ENCODE peak calls at places on chromosomes 5 and 9, in five cellular contexts. One of them, this sample, is unnamed.

GRCh38 chr9:132584616-132585560 is 2.5 kb downstream of the BARHL1 start:
- DNase-seq in choroid plexus epithelial cell: no peak
- DNase-seq in ELR: peak; percentile 54
- DNase-seq in IMR-90: peak; percentile 33
- DNase-seq in LoVo: no peak
- DNase-seq in this sample: no peak

GRCh38 chr5:26143259-26143658 is 895.1 kb downstream of the CDH9 start:
- DNase-seq in LoVo: no peak
- DNase-seq in IMR-90: no peak
- DNase-seq in ELR: no peak
- DNase-seq in choroid plexus epithelial cell: no peak
- DNase-seq in this sample: no peak

GRCh38 chr5:16727937-16728336 is 111.1 kb upstream of the RETREG1 start:
- DNase-seq in IMR-90: no peak
- DNase-seq in ELR: no peak
- DNase-seq in choroid plexus epithelial cell: no peak
- DNase-seq in LoVo: no peak
- DNase-seq in this sample: no peak

GRCh38 chr9:91158946-91159345 is 202.8 kb downstream of the AUH start:
- DNase-seq in LoVo: no peak
- DNase-seq in ELR: no peak
- DNase-seq in IMR-90: no peak
- DNase-seq in choroid plexus epithelial cell: no peak
- DNase-seq in this sample: no peak

GRCh38 chr5:179051784-179052183 is 8.4 kb upstream of the ZNF354C start:
- DNase-seq in IMR-90: no peak
- DNase-seq in choroid plexus epithelial cell: no peak
- DNase-seq in ELR: no peak
- DNase-seq in LoVo: no peak
- DNase-seq in this sample: no peak

GRCh38 chr5:112417931-112418358 is 1.1 kb downstream of the EPB41L4A start:
- DNase-seq in choroid plexus epithelial cell: peak; percentile 24
- DNase-seq in IMR-90: no peak
- DNase-seq in LoVo: peak; percentile 17
- DNase-seq in ELR: no peak
- DNase-seq in this sample: peak; percentile 15

GRCh38 chr9:16705121-16705604 is 165.3 kb downstream of the BNC2 start:
- DNase-seq in LoVo: peak; percentile 5
- DNase-seq in IMR-90: peak; percentile 97
- DNase-seq in choroid plexus epithelial cell: peak; percentile 95
- DNase-seq in ELR: peak; percentile 96
- DNase-seq in this sample: peak; percentile 99

GRCh38 chr5:118891252-118891651 is 97.1 kb downstream of the DTWD2 start:
- DNase-seq in IMR-90: no peak
- DNase-seq in ELR: no peak
- DNase-seq in LoVo: no peak
- DNase-seq in choroid plexus epithelial cell: no peak
- DNase-seq in this sample: no peak

GRCh38 chr9:91166796-91167366 is 194.8 kb downstream of the AUH start:
- DNase-seq in ELR: peak; percentile 52
- DNase-seq in IMR-90: peak; percentile 75
- DNase-seq in LoVo: no peak
- DNase-seq in choroid plexus epithelial cell: peak; percentile 88
- DNase-seq in this sample: no peak

GRCh38 chr9:31740705-31741104 is 643.7 kb upstream of the ACO1 start:
- DNase-seq in ELR: no peak
- DNase-seq in LoVo: no peak
- DNase-seq in choroid plexus epithelial cell: peak; percentile 45
- DNase-seq in IMR-90: no peak
- DNase-seq in this sample: no peak

GRCh38 chr9:115086886-115087285 is 31.1 kb downstream of the TNC start:
- DNase-seq in LoVo: no peak
- DNase-seq in IMR-90: no peak
- DNase-seq in ELR: no peak
- DNase-seq in choroid plexus epithelial cell: no peak
- DNase-seq in this sample: no peak

GRCh38 chr9:95379630-95380029 is 62.1 kb upstream of the FANCC start:
- DNase-seq in choroid plexus epithelial cell: no peak
- DNase-seq in LoVo: no peak
- DNase-seq in ELR: no peak
- DNase-seq in IMR-90: no peak
- DNase-seq in this sample: no peak

GRCh38 chr5:178766936-178767912 is 36.8 kb upstream of the ZNF354A start:
- DNase-seq in IMR-90: no peak
- DNase-seq in LoVo: no peak
- DNase-seq in choroid plexus epithelial cell: no peak
- DNase-seq in ELR: no peak
- DNase-seq in this sample: no peak

GRCh38 chr5:147751156-147751830 is 31.2 kb downstream of the JAKMIP2 start:
- DNase-seq in LoVo: no peak
- DNase-seq in IMR-90: no peak
- DNase-seq in ELR: no peak
- DNase-seq in choroid plexus epithelial cell: no peak
- DNase-seq in this sample: no peak

GRCh38 chr5:102099766-102100331 is 196.2 kb downstream of the SLCO4C1 start:
- DNase-seq in IMR-90: no peak
- DNase-seq in LoVo: no peak
- DNase-seq in choroid plexus epithelial cell: no peak
- DNase-seq in ELR: no peak
- DNase-seq in this sample: no peak

This sample was measured in fibroblast of the aortic adventitia.